ENCODE peak calls at places on chromosome 14, in four cellular contexts. C is IMR-90, O is endothelial cell of umbilical vein, G is K562. N is an unnamed sample.

GRCh38 chr14:37599527-37600368 is 4.3 kb downstream of the TTC6 start:
- DNase-seq in C (no peak), O (no peak), G (no peak), N (no peak)

GRCh38 chr14:61953602-61954001 is 191.4 kb downstream of the SNAPC1 start:
- DNase-seq in C (peak; percentile 47), O (no peak), G (no peak), N (no peak)

GRCh38 chr14:32470161-32470705 is 141.1 kb downstream of the AKAP6 start:
- DNase-seq in C (peak; percentile 54), O (no peak), G (no peak), N (no peak)

GRCh38 chr14:51095854-51096823 is 1.2 kb upstream of the TRIM9 start:
- DNase-seq in C (peak; percentile 35), O (no peak), G (no peak), N (no peak)

GRCh38 chr14:54564799-54565235 is 2.1 kb upstream of the SAMD4A start:
- DNase-seq in C (peak; percentile 87), O (peak; percentile 72), G (peak; percentile 26), N (no peak)

GRCh38 chr14:68451676-68452387 is 341.0 kb downstream of the ZFP36L1 start:
- DNase-seq in C (no peak), O (no peak), G (no peak), N (no peak)

GRCh38 chr14:51630987-51631386 is 20.7 kb upstream of the FRMD6 start:
- DNase-seq in C (no peak), O (no peak), G (no peak), N (no peak)

GRCh38 chr14:93926209-93926872 is 803 bp upstream of the FAM181A start:
- DNase-seq in C (no peak), O (no peak), G (no peak), N (no peak)

GRCh38 chr14:62133776-62134175 is 371.6 kb downstream of the SNAPC1 start:
- DNase-seq in C (no peak), O (no peak), G (no peak), N (no peak)

GRCh38 chr14:20632831-20633771 is 8.4 kb downstream of the OR6S1 start:
- DNase-seq in C (peak; percentile 85), O (peak; percentile 61), G (peak; percentile 90), N (peak; percentile 76)

GRCh38 chr14:50775357-50775756 is 55.6 kb downstream of the NIN start:
- DNase-seq in C (peak; percentile 93), O (peak; percentile 53), G (no peak), N (no peak)

GRCh38 chr14:75800792-75801191 is 139.7 kb downstream of the TTLL5 start:
- DNase-seq in C (no peak), O (no peak), G (no peak), N (no peak)

GRCh38 chr14:91410781-91411536 is 6.7 kb downstream of the CCDC88C start:
- DNase-seq in C (no peak), O (no peak), G (no peak), N (no peak)

GRCh38 chr14:104244221-104245011 is 106.0 kb downstream of the KIF26A start:
- DNase-seq in C (no peak), O (no peak), G (no peak), N (no peak)

GRCh38 chr14:31880935-31881334 is 196.2 kb upstream of the ARHGAP5 start:
- DNase-seq in C (peak; percentile 90), O (peak; percentile 34), G (no peak), N (no peak)

GRCh38 chr14:51462706-51463105 is 189.0 kb upstream of the FRMD6 start:
- DNase-seq in C (no peak), O (no peak), G (no peak), N (no peak)

GRCh38 chr14:39090548-39091111 is 12.4 kb downstream of the SEC23A start:
- DNase-seq in C (no peak), O (no peak), G (no peak), N (no peak)

GRCh38 chr14:39087493-39087892 is 15.5 kb downstream of the SEC23A start:
- DNase-seq in C (no peak), O (no peak), G (no peak), N (no peak)

GRCh38 chr14:39080886-39081285 is 22.1 kb downstream of the SEC23A start:
- DNase-seq in C (no peak), O (no peak), G (no peak), N (no peak)

GRCh38 chr14:39083127-39083526 is 19.9 kb downstream of the SEC23A start:
- DNase-seq in C (no peak), O (no peak), G (no peak), N (no peak)

DNA sequence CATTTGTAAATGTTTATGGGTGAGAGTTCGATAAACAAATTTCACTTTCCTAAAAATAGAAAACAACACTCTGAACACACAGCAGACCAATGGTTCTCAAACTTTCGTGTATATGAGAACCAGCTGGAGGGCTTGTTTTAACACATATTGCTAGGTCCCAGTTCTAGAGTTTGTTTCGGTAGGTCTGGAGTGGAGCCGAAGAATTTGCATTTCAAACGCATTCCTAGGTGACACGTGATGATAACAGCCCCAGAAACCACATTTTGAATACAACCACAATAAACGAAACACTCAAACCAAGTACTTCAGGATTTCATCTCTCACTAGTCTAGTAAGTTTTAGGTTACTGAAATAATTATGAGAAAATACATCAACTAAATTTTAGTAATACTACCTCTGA is 17.1 kb downstream of the SEC23A start:
- DNase-seq in C (peak; percentile 31), O (no peak), G (no peak), N (no peak)
- H3K36me3 ChIP-seq in C (peaks cover 41% of the 10 kb centered on the region), O (peaks cover 25% of the 10 kb centered on the region), G (peaks cover 20% of the 10 kb centered on the region), N (peaks cover 10% of the 10 kb centered on the region)

GRCh38 chr14:92635896-92636295 is 112.5 kb downstream of the LGMN start:
- DNase-seq in C (no peak), O (no peak), G (no peak), N (no peak)

GRCh38 chr14:92632546-92633273 is 115.7 kb downstream of the LGMN start:
- DNase-seq in C (no peak), O (no peak), G (no peak), N (no peak)

GRCh38 chr14:92635031-92635430 is 113.4 kb downstream of the LGMN start:
- DNase-seq in C (no peak), O (no peak), G (no peak), N (no peak)

GRCh38 chr14:92633274-92633616 is 115.2 kb downstream of the LGMN start:
- DNase-seq in C (no peak), O (no peak), G (no peak), N (no peak)

DNA sequence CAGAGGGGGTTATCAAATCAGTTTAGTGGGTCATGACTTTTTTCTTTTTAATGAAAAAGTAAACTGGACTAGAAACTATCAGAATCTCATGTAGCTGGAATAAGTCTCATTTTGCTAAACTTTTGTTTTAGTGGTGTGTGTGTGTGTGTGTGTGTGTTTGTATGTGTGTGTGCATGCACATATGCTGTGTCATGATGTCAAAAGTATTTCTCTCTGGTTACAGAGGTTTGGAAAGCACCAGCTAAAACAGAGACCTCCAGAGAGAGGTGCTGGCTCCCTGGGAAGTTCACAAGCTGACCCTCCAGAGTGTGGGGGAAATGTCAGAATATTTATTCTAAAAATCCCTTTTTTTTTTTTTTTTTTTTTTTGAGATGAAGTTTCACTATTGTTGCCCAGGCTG is 114.7 kb downstream of the LGMN start:
- DNase-seq in C (peak; percentile 78), O (no peak), G (no peak), N (no peak)
- TF ChIP-seq FOS in C (no peak), O (no peak), G (no peak), N (no peak)

GRCh38 chr14:22553445-22553844 is 35.6 kb downstream of the DAD1 start:
- DNase-seq in C (no peak), O (no peak), G (no peak), N (no peak)
- H3K36me3 ChIP-seq in C (no peaks in the 10 kb centered on the region), O (no peaks in the 10 kb centered on the region), G (no peaks in the 10 kb centered on the region), N (peaks cover 19% of the 10 kb centered on the region)

DNA sequence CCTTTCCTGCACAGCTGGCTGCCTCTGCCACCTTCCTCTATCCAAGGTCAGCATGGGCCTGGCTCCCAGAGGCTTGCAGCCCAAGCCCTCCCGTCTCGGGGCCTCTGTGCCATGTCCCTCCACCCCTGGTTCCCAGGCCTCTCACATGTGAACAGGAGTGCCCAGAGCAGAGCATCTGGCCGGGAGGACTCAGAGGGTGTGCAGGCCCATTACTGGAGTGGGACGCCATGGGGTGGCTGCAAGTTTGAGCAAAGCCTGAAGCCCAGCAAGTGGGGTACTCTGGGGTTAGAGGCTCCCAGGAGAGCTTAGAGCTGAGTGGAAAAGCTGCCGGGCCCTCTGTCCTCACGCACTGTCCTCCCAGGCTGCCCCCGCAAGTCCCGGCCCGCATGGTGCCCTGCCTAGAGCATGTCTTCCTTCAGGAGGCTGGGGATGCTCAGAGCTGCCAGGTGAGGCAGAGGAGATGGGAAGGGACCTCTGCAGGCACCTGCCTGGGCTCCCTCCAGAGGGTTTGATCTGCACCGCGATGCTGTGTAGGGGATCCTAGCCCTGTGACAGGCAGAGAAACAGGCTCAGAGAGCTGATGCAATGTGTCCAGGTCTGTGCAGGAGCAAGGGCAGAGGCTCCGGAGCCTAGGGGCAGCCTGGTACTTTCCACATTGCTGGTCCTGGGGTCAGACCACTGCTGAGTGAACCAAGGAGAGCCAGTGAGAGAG is 39.8 kb downstream of the DIO3 start:
- DNase-seq in C (no peak), O (no peak), G (no peak), N (no peak)
- TF ChIP-seq FOS in C (no peak), O (no peak), G (no peak), N (no peak)

DNA sequence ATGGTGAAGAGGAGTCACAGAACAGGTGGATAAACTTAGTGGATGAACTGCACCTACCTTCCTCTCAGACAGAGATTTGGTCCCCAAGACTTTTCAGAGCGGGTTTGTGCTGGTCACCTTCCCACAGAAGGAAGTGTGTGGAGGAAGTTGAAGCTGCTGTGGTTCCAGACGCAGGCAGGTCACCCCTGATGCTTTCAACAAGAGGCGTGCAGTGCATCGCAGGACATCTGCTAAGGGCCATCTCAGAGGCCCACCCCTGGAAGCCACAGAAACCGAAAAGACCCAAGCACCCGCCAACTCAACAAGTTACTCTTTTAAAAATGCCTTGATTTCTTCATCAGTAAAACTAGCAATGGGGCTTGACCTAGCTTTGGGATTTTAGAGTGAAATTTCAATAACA is 1.0 kb upstream of the GPX2 start:
- DNase-seq in C (no peak), O (no peak), G (no peak), N (no peak)
- H3K36me3 ChIP-seq in C (peaks cover 21% of the 10 kb centered on the region), O (peaks cover 10% of the 10 kb centered on the region), G (peaks cover 3% of the 10 kb centered on the region), N (no peaks in the 10 kb centered on the region)

GRCh38 chr14:65361920-65362319 is 50.6 kb upstream of the FUT8 start:
- DNase-seq in C (peak; percentile 90), O (no peak), G (no peak), N (no peak)
- TF ChIP-seq FOS in C (no peak), O (no peak), G (no peak), N (no peak)

GRCh38 chr14:102345232-102345631 is 17.5 kb downstream of the CINP start:
- DNase-seq in C (no peak), O (no peak), G (no peak), N (no peak)
- H3K36me3 ChIP-seq in C (peaks cover 52% of the 10 kb centered on the region), O (peaks cover 31% of the 10 kb centered on the region), G (peaks cover 41% of the 10 kb centered on the region), N (peaks cover 11% of the 10 kb centered on the region)

GRCh38 chr14:95885866-95886265 is 9.2 kb downstream of the TUNAR start:
- DNase-seq in C (no peak), O (no peak), G (no peak), N (no peak)
- TF ChIP-seq FOS in C (no peak), O (no peak), G (no peak), N (no peak)

GRCh38 chr14:92677087-92677668 is 71.2 kb downstream of the LGMN start:
- DNase-seq in C (no peak), O (no peak), G (no peak), N (peak; percentile 99)

GRCh38 chr14:92679246-92679645 is 69.2 kb downstream of the LGMN start:
- DNase-seq in C (no peak), O (no peak), G (no peak), N (no peak)

GRCh38 chr14:92676448-92677086 is 71.9 kb downstream of the LGMN start:
- DNase-seq in C (no peak), O (no peak), G (no peak), N (no peak)

GRCh38 chr14:92677955-92678354 is 70.5 kb downstream of the LGMN start:
- DNase-seq in C (no peak), O (no peak), G (no peak), N (no peak)

GRCh38 chr14:92678766-92679165 is 69.7 kb downstream of the LGMN start:
- DNase-seq in C (no peak), O (no peak), G (no peak), N (no peak)
- H3K36me3 ChIP-seq in C (peaks cover 35% of the 10 kb centered on the region), O (peaks cover 4% of the 10 kb centered on the region), G (no peaks in the 10 kb centered on the region), N (peaks cover 18% of the 10 kb centered on the region)